ENCODE peak calls at places on chromosomes 2 and 18, in five cellular contexts. X is esophagus muscularis mucosa, H is H1, Q is A549, W is transverse colon. I is an unnamed sample.

GRCh38 chr2:64406407-64406774 is 47.6 kb upstream of the LGALSL start:
- DNase-seq in W (peak), H (no peak), Q (no peak), X (no peak), I (no peak)

GRCh38 chr2:112005391-112006075 is 49.5 kb upstream of the TMEM87B start:
- DNase-seq in W (no peak), X (no peak), H (no peak), Q (no peak), I (no peak)

GRCh38 chr18:24300703-24301102 is 96.9 kb downstream of the OSBPL1A start:
- DNase-seq in W (no peak), X (no peak), H (no peak), Q (no peak), I (no peak)

GRCh38 chr2:200679157-200679934 is 93.5 kb downstream of the AOX1 start:
- DNase-seq in W (no peak), X (peak), H (no peak), Q (no peak), I (no peak)

GRCh38 chr2:128410035-128410757 is 91.5 kb upstream of the HS6ST1 start:
- DNase-seq in H (no peak), W (no peak), X (peak), Q (no peak), I (no peak)

GRCh38 chr2:188494906-188495305 is 203.2 kb downstream of the GULP1 start:
- DNase-seq in X (no peak), H (no peak), Q (no peak), W (no peak), I (no peak)

GRCh38 chr2:34492781-34493455 is 893.8 kb upstream of the FAM98A start:
- DNase-seq in X (no peak), W (no peak), Q (no peak), H (no peak), I (no peak)

GRCh38 chr2:121825003-121825950 is 69.8 kb downstream of the TSN start:
- DNase-seq in W (peak), Q (no peak), H (no peak), X (no peak), I (no peak)

GRCh38 chr2:208906330-208906729 is 499.7 kb downstream of the PTH2R start:
- DNase-seq in Q (no peak), W (no peak), H (peak), X (no peak), I (no peak)

GRCh38 chr2:156322103-156322671 is 10.3 kb downstream of the NR4A2 start:
- DNase-seq in H (no peak), W (no peak), X (no peak), Q (no peak), I (no peak)

GRCh38 chr18:13619505-13620205 is 106.7 kb downstream of the FAM210A start:
- DNase-seq in X (peak), H (no peak), Q (no peak), W (no peak), I (no peak)

GRCh38 chr2:15730545-15731212 is 139.0 kb downstream of the DDX1 start:
- DNase-seq in Q (peak), W (peak), H (no peak), X (peak), I (peak)

GRCh38 chr2:10580991-10581390 is 108.8 kb downstream of the NOL10 start:
- DNase-seq in X (no peak), W (no peak), Q (no peak), H (no peak), I (no peak)

GRCh38 chr2:137748533-137748932 is 215.7 kb upstream of the HNMT start:
- DNase-seq in Q (no peak), H (no peak), X (no peak), W (no peak), I (no peak)

GRCh38 chr18:74082476-74083070 is 65.1 kb downstream of the FBXO15 start:
- DNase-seq in X (no peak), H (peak), Q (peak), W (peak), I (no peak)

GRCh38 chr2:53036196-53036595 is 731.4 kb upstream of the CHAC2 start:
- DNase-seq in X (no peak), Q (no peak), H (no peak), W (no peak), I (no peak)

GRCh38 chr2:1992280-1992679 is 248.0 kb upstream of the PXDN start:
- DNase-seq in W (no peak), Q (no peak), X (no peak), H (no peak), I (no peak)

GRCh38 chr2:215772634-215773563 is 240.5 kb downstream of the MREG start:
- DNase-seq in W (no peak), X (no peak), Q (no peak), H (no peak), I (no peak)

GRCh38 chr2:232460171-232460570 is 4.2 kb downstream of the ALPI start:
- DNase-seq in Q (no peak), X (no peak), H (no peak), W (no peak), I (no peak)

GRCh38 chr2:101357386-101357785 is 29.9 kb downstream of the CREG2 start:
- DNase-seq in Q (no peak), W (no peak), X (no peak), H (no peak), I (no peak)

GRCh38 chr2:2743164-2743571 is 412.1 kb upstream of the MYT1L start:
- DNase-seq in Q (no peak), X (peak), H (no peak), W (no peak), I (no peak)

GRCh38 chr18:3947383-3947782 is 497.4 kb downstream of the TGIF1 start:
- DNase-seq in H (no peak), W (no peak), Q (no peak), X (no peak), I (no peak)

GRCh38 chr2:234249873-234250272 is 199.4 kb downstream of the SPP2 start:
- DNase-seq in Q (peak), W (no peak), X (no peak), H (no peak), I (no peak)

GRCh38 chr18:58911766-58912165 is 47.1 kb downstream of the ZNF532 start:
- DNase-seq in X (no peak), W (no peak), Q (no peak), H (no peak), I (peak)

GRCh38 chr2:196750977-196751631 is 48.4 kb downstream of the GTF3C3 start:
- DNase-seq in H (peak), X (no peak), W (peak), Q (peak), I (peak)

GRCh38 chr2:39871291-39871761 is 92.3 kb upstream of the THUMPD2 start:
- DNase-seq in H (no peak), Q (no peak), W (no peak), X (no peak), I (no peak)

GRCh38 chr2:64846175-64846574 is 143.0 kb upstream of the SLC1A4 start:
- DNase-seq in Q (no peak), W (no peak), X (no peak), H (no peak), I (peak)

GRCh38 chr18:52392160-52392559 is 52.2 kb downstream of the DCC start:
- DNase-seq in X (no peak), W (no peak), H (no peak), Q (no peak), I (no peak)

GRCh38 chr18:41389936-41390667 is 564.9 kb upstream of the PIK3C3 start:
- DNase-seq in X (no peak), Q (no peak), H (no peak), W (no peak), I (no peak)

GRCh38 chr2:42197792-42198191 is 28.6 kb downstream of the EML4 start:
- DNase-seq in H (no peak), X (no peak), Q (no peak), W (no peak), I (no peak)

GRCh38 chr2:114170070-114170469 is 272.4 kb upstream of the DPP10 start:
- DNase-seq in W (no peak), Q (no peak), H (no peak), X (no peak), I (no peak)

GRCh38 chr2:114175507-114175906 is 266.9 kb upstream of the DPP10 start:
- DNase-seq in X (no peak), H (no peak), W (no peak), Q (no peak), I (no peak)
- TF ChIP-seq EP300 in X (no peak), H (no peak), W (no peak), Q (no peak), I (no peak)

DNA sequence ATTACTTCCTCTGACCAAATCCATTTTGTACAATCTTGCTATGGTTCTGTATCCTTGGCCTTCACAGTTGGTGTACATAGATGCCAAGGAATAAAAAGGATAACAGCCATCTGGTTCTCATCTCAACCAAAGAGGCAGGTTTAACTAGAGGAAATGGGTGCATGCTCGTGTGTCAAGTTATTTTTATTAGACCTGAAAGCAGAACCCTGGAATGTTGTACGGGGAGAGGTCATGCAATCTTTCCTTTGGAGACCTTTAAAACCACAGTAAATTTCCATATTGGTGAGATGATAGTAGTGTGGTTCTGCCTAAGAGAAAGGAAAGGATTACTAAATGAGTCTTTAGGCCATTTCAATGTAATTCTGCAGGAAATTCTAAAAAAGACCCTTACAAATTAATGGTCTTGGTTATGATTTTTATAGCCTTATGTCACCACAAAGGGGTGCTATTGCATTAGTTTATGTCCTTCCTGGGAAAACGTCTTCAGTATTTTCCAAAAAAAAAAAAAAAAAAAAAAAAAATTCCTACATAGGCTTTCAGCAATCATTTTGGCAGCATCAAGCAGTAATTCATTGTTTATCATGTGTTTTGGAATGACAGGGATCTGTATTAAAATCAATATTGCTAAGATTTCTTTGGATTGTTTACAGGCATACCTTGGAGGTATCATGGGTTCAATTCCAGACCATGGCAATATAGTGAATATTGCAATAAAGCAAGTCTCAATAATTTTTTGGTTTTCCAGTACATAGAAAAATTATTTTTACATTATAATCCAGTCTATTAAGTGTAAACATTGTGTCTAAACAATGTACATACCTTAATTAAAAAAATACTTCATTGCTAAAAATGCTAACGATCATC is 270.8 kb downstream of the NYAP2 start:
- DNase-seq in X (no peak), H (no peak), Q (peak), W (no peak), I (no peak)
- TF ChIP-seq EP300 in X (no peak), H (no peak), Q (no peak), W (no peak), I (no peak)

GRCh38 chr2:83951378-83951947 is 507.6 kb downstream of the SUCLG1 start:
- DNase-seq in H (no peak), Q (no peak), W (no peak), X (no peak), I (no peak)
- TF ChIP-seq EP300 in H (no peak), Q (no peak), W (no peak), X (no peak), I (no peak)

GRCh38 chr18:55795101-55795669 is 207.2 kb upstream of the TCF4 start:
- DNase-seq in W (no peak), X (no peak), H (no peak), Q (no peak), I (no peak)
- TF ChIP-seq EP300 in W (no peak), X (no peak), H (no peak), Q (no peak), I (no peak)

GRCh38 chr2:28395334-28396061 is 2.8 kb downstream of the FOSL2 start:
- DNase-seq in H (no peak), X (no peak), Q (no peak), W (peak), I (peak)
- TF ChIP-seq EP300 in H (no peak), X (no peak), Q (no peak), W (no peak), I (peak)

GRCh38 chr2:46917628-46918027 is 2.0 kb upstream of the MCFD2 start:
- DNase-seq in W (no peak), X (no peak), Q (no peak), H (no peak), I (no peak)
- TF ChIP-seq EP300 in W (no peak), X (no peak), Q (no peak), H (no peak), I (no peak)

GRCh38 chr2:177243476-177243875 is 21.1 kb downstream of the NFE2L2 start:
- DNase-seq in Q (no peak), X (no peak), H (no peak), W (no peak), I (no peak)

GRCh38 chr2:177239934-177240600 is 24.5 kb downstream of the NFE2L2 start:
- DNase-seq in H (no peak), X (no peak), Q (no peak), W (peak), I (peak)

GRCh38 chr2:177243073-177243472 is 21.5 kb downstream of the NFE2L2 start:
- DNase-seq in Q (no peak), W (no peak), X (no peak), H (no peak), I (no peak)

GRCh38 chr2:177242136-177242987 is 22.2 kb downstream of the NFE2L2 start:
- DNase-seq in H (no peak), Q (peak), W (no peak), X (no peak), I (no peak)

GRCh38 chr2:177241771-177242135 is 22.8 kb downstream of the NFE2L2 start:
- DNase-seq in H (no peak), X (no peak), W (no peak), Q (no peak), I (no peak)
- TF ChIP-seq EP300 in H (no peak), X (no peak), W (no peak), Q (no peak), I (no peak)